ENCODE peak calls at places on chromosomes 6 and 20, in ten cellular contexts. Q, Y, T, M, N, W, D, K, G and B are unnamed samples.
A peak's percentile ranks its signal among the peaks of the same experiment; 100 is the strongest.

GRCh38 chr6:56868687-56869086 is 86.2 kb upstream of the BEND6 start:
- DNase-seq in Q (no peak), Y (no peak), T (no peak), M (no peak), N (no peak), W (no peak), D (no peak), K (peak; percentile 39), G (peak; percentile 68), B (no peak)

GRCh38 chr6:9848094-9848493 is 566.8 kb downstream of the TFAP2A start:
- DNase-seq in Q (no peak), Y (no peak), T (no peak), M (no peak), N (no peak), W (no peak), D (no peak), K (no peak), G (no peak), B (no peak)

GRCh38 chr6:73566954-73567591 is 46.2 kb upstream of the EEF1A1 start:
- DNase-seq in Q (peak; percentile 67), Y (peak; percentile 92), T (peak; percentile 84), M (no peak), N (no peak), W (peak; percentile 86), D (peak; percentile 31), K (no peak), G (peak; percentile 96), B (no peak)

GRCh38 chr6:80638222-80639055 is 532.0 kb downstream of the BCKDHB start:
- DNase-seq in Q (peak; percentile 26), Y (no peak), T (peak; percentile 53), M (peak; percentile 2), N (peak; percentile 23), W (no peak), D (no peak), K (peak; percentile 62), G (peak; percentile 11), B (no peak)

GRCh38 chr6:122482750-122483080 is 11.1 kb upstream of the SERINC1 start:
- DNase-seq in Q (no peak), Y (no peak), T (no peak), M (no peak), N (no peak), W (no peak), D (no peak), K (no peak), G (no peak), B (no peak)

GRCh38 chr20:5402903-5403531 is 86.3 kb upstream of the PROKR2 start:
- DNase-seq in Q (no peak), Y (peak; percentile 84), T (no peak), M (no peak), N (no peak), W (no peak), D (no peak), K (no peak), G (peak; percentile 62), B (no peak)

GRCh38 chr20:60477958-60478357 is 519.7 kb downstream of the CDH26 start:
- DNase-seq in Q (no peak), Y (no peak), T (no peak), M (no peak), N (no peak), W (no peak), D (no peak), K (no peak), G (no peak), B (no peak)

GRCh38 chr6:158972241-158973233 is 27.5 kb downstream of the RSPH3 start:
- DNase-seq in Q (no peak), Y (no peak), T (no peak), M (peak; percentile 31), N (no peak), W (no peak), D (no peak), K (peak; percentile 47), G (peak; percentile 47), B (no peak)

GRCh38 chr6:44006123-44006871 is 121.0 kb downstream of the MRPL14 start:
- DNase-seq in Q (no peak), Y (no peak), T (no peak), M (no peak), N (no peak), W (no peak), D (no peak), K (no peak), G (no peak), B (no peak)

GRCh38 chr6:44004136-44004535 is 123.1 kb downstream of the MRPL14 start:
- DNase-seq in Q (no peak), Y (no peak), T (no peak), M (no peak), N (no peak), W (no peak), D (no peak), K (no peak), G (no peak), B (no peak)

GRCh38 chr6:44005507-44005903 is 121.7 kb downstream of the MRPL14 start:
- DNase-seq in Q (no peak), Y (no peak), T (no peak), M (no peak), N (no peak), W (no peak), D (no peak), K (no peak), G (no peak), B (no peak)

GRCh38 chr6:44003345-44004061 is 123.7 kb downstream of the MRPL14 start:
- DNase-seq in Q (no peak), Y (no peak), T (no peak), M (no peak), N (no peak), W (no peak), D (no peak), K (no peak), G (no peak), B (no peak)

GRCh38 chr6:44004625-44005506 is 122.4 kb downstream of the MRPL14 start:
- DNase-seq in Q (no peak), Y (no peak), T (no peak), M (no peak), N (no peak), W (no peak), D (no peak), K (peak; percentile 71), G (no peak), B (no peak)
- H3K4me1 ChIP-seq in Q (no peaks in the 10 kb centered on the region), Y (peaks cover 57% of the 10 kb centered on the region), T (peaks cover 16% of the 10 kb centered on the region), M (peaks cover 20% of the 10 kb centered on the region), N (peaks cover 45% of the 10 kb centered on the region), W (peaks cover 27% of the 10 kb centered on the region), D (peaks cover 2% of the 10 kb centered on the region), K (peaks cover 12% of the 10 kb centered on the region), G (peaks cover 74% of the 10 kb centered on the region), B (peaks cover 24% of the 10 kb centered on the region)

GRCh38 chr6:99177736-99178135 is 171.7 kb downstream of the FAXC start:
- DNase-seq in Q (no peak), Y (no peak), T (no peak), M (no peak), N (no peak), W (no peak), D (no peak), K (no peak), G (no peak), B (no peak)

GRCh38 chr6:99183066-99183465 is 166.4 kb downstream of the FAXC start:
- DNase-seq in Q (no peak), Y (no peak), T (no peak), M (no peak), N (no peak), W (no peak), D (no peak), K (no peak), G (no peak), B (no peak)

GRCh38 chr6:99181174-99181573 is 168.3 kb downstream of the FAXC start:
- DNase-seq in Q (no peak), Y (no peak), T (no peak), M (no peak), N (no peak), W (no peak), D (no peak), K (no peak), G (no peak), B (no peak)

DNA sequence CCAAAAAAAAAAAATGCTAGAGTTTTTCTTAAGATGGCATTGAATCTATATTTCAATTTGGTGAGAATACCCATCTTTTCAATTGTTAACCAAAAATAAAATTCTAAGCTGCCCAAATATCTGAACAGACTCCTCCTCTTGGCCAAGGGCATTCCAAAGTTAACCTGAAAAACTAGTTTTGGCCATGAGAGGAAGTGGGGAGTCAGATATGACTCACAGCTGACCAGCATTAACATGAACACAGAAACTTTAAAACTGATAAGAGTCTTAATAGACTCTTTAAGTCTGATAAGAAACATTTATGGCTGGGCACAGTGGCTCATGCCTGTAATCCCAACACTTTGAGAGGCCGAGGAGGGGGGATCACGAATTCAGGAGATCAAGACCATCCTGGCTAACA is 171.3 kb downstream of the FAXC start:
- DNase-seq in Q (no peak), Y (no peak), T (no peak), M (no peak), N (no peak), W (no peak), D (no peak), K (no peak), G (no peak), B (no peak)
- TF ChIP-seq EP300 in Q (no peak), Y (no peak), T (no peak), M (no peak), N (no peak), W (no peak), D (no peak), K (no peak), G (no peak), B (no peak)

GRCh38 chr6:90521955-90522354 is 64.9 kb downstream of the MAP3K7 start:
- DNase-seq in Q (no peak), Y (no peak), T (no peak), M (no peak), N (no peak), W (no peak), D (no peak), K (no peak), G (no peak), B (no peak)

DNA sequence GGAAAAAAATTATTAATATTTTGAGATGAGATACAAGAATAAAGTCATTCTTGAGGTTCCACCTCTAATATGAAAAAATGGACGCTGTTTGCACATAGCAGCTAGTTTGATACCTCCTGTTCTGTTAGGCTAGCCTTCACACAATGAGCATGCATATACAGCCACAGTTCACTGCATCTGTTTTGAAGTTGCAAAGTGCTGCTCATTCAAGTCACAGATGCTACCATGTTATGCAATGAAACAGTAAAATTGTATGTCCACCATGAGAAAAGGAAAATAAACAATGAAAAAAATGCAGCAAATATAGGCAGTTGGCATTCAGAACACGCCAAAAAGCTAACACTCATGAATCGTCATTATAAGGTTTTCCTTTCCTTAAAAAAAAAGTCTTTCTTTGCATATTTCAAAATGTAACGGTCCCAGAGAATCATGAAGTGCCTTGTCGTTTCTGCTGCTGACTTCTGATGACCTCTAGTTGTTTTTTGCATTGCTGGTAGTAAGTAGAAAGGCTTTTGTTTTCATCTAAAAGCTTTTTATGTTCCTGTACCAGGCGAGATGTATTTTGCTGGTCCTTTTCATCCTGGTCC is 70.7 kb downstream of the MAP3K7 start:
- DNase-seq in Q (no peak), Y (no peak), T (no peak), M (no peak), N (no peak), W (no peak), D (no peak), K (no peak), G (no peak), B (no peak)
- H3K36me3 ChIP-seq in Q (no peaks in the 10 kb centered on the region), Y (peaks cover 97% of the 10 kb centered on the region), T (peaks cover 78% of the 10 kb centered on the region), M (no peaks in the 10 kb centered on the region), N (peaks cover 10% of the 10 kb centered on the region), W (peaks cover 13% of the 10 kb centered on the region), D (no peaks in the 10 kb centered on the region), K (peaks cover 91% of the 10 kb centered on the region), G (peaks cover 36% of the 10 kb centered on the region), B (peaks cover 24% of the 10 kb centered on the region)

DNA sequence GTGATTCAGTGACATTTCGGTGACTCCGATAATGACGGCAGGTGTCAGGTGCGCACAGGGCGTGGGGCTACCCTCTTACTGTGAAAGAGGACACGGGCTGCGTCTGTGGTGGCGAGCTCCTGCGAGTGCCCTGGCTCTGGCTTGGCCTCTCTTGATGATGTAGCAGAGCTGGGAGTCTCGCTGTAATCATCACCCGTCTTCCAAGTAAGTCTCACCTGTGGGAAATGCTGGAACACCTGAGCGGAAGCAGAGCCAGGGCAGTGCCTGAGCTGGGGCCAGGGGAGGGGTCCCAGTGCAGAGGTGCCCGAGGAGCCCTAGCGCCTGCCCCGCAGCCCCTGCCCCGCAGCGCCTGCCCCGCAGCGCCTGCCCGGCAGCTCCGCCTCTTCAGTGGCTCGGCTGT is 4.8 kb downstream of the OSBPL2 start:
- DNase-seq in Q (no peak), Y (no peak), T (no peak), M (no peak), N (no peak), W (no peak), D (no peak), K (no peak), G (no peak), B (no peak)
- H3K4me1 ChIP-seq in Q (no peaks in the 10 kb centered on the region), Y (peaks cover 60% of the 10 kb centered on the region), T (peaks cover 72% of the 10 kb centered on the region), M (peaks cover 8% of the 10 kb centered on the region), N (peaks cover 8% of the 10 kb centered on the region), W (peaks cover 23% of the 10 kb centered on the region), D (peaks cover 21% of the 10 kb centered on the region), K (peaks cover 5% of the 10 kb centered on the region), G (peaks cover 54% of the 10 kb centered on the region), B (peaks cover 40% of the 10 kb centered on the region)